ENCODE peak calls at places on chromosomes 16 and 17, in eight cellular contexts. G is HCT116; D is activated naive CD4-positive, alpha-beta T cell; S is activated gamma-delta T cell treated with anti-CD3 and anti-CD28 coated beads, Interleukin-2, amount 50 U/mL, for 16 hours; B is thyroid gland; A is Peyer's patch; X is heart right ventricle; H is ascending aorta. Y is an unnamed sample.

GRCh38 chr17:75876938-75877751 is 1.2 kb downstream of the TRIM47 start:
- DNase-seq in G (peak; percentile 87), D (no peak), S (no peak), B (peak; percentile 87), A (peak; percentile 56), X (peak; percentile 96), H (peak; percentile 88), Y (peak; percentile 79)

GRCh38 chr17:77778636-77779524 is 179.6 kb upstream of the TNRC6C start:
- DNase-seq in G (no peak), D (no peak), S (no peak), B (peak; percentile 87), A (no peak), X (peak; percentile 71), H (peak; percentile 47), Y (peak; percentile 12)

GRCh38 chr16:55501549-55502322 is 7.1 kb upstream of the LPCAT2 start:
- DNase-seq in G (no peak), D (no peak), S (no peak), B (no peak), A (no peak), X (no peak), H (no peak), Y (no peak)

GRCh38 chr16:46886764-46887523 is 2.8 kb downstream of the GPT2 start:
- DNase-seq in G (no peak), D (no peak), S (no peak), B (no peak), A (no peak), X (no peak), H (no peak), Y (no peak)

GRCh38 chr16:89779231-89779912 is 37.1 kb downstream of the FANCA start:
- DNase-seq in G (no peak), D (no peak), S (no peak), B (no peak), A (no peak), X (no peak), H (no peak), Y (peak; percentile 73)

GRCh38 chr17:74632597-74632996 is 9.1 kb upstream of the CD300E start:
- DNase-seq in G (no peak), D (no peak), S (no peak), B (no peak), A (no peak), X (no peak), H (no peak), Y (no peak)

GRCh38 chr16:86877835-86878234 is 299.5 kb downstream of the FOXL1 start:
- DNase-seq in G (no peak), D (no peak), S (no peak), B (no peak), A (no peak), X (no peak), H (no peak), Y (peak; percentile 7)

GRCh38 chr17:68381076-68381900 is 76.0 kb downstream of the WIPI1 start:
- DNase-seq in G (peak; percentile 98), D (no peak), S (no peak), B (no peak), A (no peak), X (no peak), H (no peak), Y (peak; percentile 100)

GRCh38 chr16:47037746-47038458 is 64.4 kb upstream of the DNAJA2 start:
- DNase-seq in G (peak; percentile 49), D (peak; percentile 88), S (peak; percentile 87), B (peak; percentile 82), A (peak; percentile 90), X (peak; percentile 94), H (peak; percentile 56), Y (peak; percentile 75)

GRCh38 chr16:11692651-11693050 is 24.4 kb downstream of the SNN start:
- DNase-seq in G (no peak), D (no peak), S (no peak), B (no peak), A (no peak), X (no peak), H (no peak), Y (no peak)

Y was measured in foreskin melanocyte.